ENCODE peak calls at places on chromosomes 7 and 10, in six cellular contexts. X is K562, K is gastrocnemius medialis, O is HCT116, N is BE2C, L is IMR-90. W is an unnamed sample. For H3K36me3, the result is how much of the 10 kb centered on the place peaks cover.

GRCh38 chr7:5302577-5302976 is 19.8 kb downstream of the SLC29A4 start:
- DNase-seq in X (no peak), K (no peak), L (no peak), N (no peak), O (no peak), W (no peak)

GRCh38 chr7:96654630-96655188 is 54.9 kb downstream of the SEM1 start:
- DNase-seq in N (no peak), O (no peak), L (no peak), X (no peak), K (no peak), W (no peak)

GRCh38 chr7:95893484-95893883 is 121.1 kb downstream of the DYNC1I1 start:
- DNase-seq in N (no peak), L (no peak), X (no peak), K (no peak), O (no peak), W (no peak)

GRCh38 chr10:130146042-130146441 is 9.9 kb downstream of the GLRX3 start:
- DNase-seq in K (no peak), L (no peak), X (no peak), O (no peak), N (no peak), W (no peak)

GRCh38 chr7:80145780-80146422 is 11.3 kb downstream of the GNAI1 start:
- DNase-seq in N (no peak), X (no peak), L (peak), K (no peak), O (no peak), W (no peak)

GRCh38 chr10:11700539-11700938 is 41.6 kb upstream of the ECHDC3 start:
- DNase-seq in L (no peak), X (no peak), O (no peak), N (no peak), K (no peak), W (no peak)

GRCh38 chr10:42975558-42976352 is 101.1 kb upstream of the RET start:
- DNase-seq in L (no peak), O (peak), K (peak), X (no peak), N (peak), W (no peak)

GRCh38 chr10:118151461-118151860 is 104.7 kb upstream of the RAB11FIP2 start:
- DNase-seq in N (no peak), O (no peak), X (no peak), K (no peak), L (no peak), W (no peak)

GRCh38 chr7:116953727-116954442 is 584 bp downstream of the ST7 start:
- DNase-seq in O (peak), K (peak), X (peak), L (peak), N (peak), W (no peak)

GRCh38 chr7:12729112-12729511 is 41.7 kb downstream of the ARL4A start:
- DNase-seq in X (peak), L (peak), K (peak), O (no peak), N (peak), W (peak)

GRCh38 chr10:484925-485661 is 204.4 kb downstream of the DIP2C start:
- DNase-seq in X (no peak), O (no peak), N (no peak), L (no peak), K (no peak), W (peak)

GRCh38 chr7:133691727-133692450 is 435.3 kb upstream of the LRGUK start:
- DNase-seq in N (no peak), K (no peak), X (no peak), O (no peak), L (peak), W (no peak)

GRCh38 chr7:46755120-46756034 is 826.5 kb downstream of the TNS3 start:
- DNase-seq in O (no peak), X (no peak), K (no peak), L (no peak), N (peak), W (no peak)

GRCh38 chr10:62380002-62380401 is 5.8 kb downstream of the ZNF365 start:
- DNase-seq in L (peak), O (peak), K (no peak), N (no peak), X (no peak), W (no peak)

GRCh38 chr7:149799397-149800168 is 26.2 kb upstream of the ZNF467 start:
- DNase-seq in X (peak), N (peak), K (no peak), O (no peak), L (no peak), W (no peak)

GRCh38 chr10:69265521-69265920 is 12.8 kb upstream of the HK1 start:
- DNase-seq in L (no peak), O (no peak), X (no peak), N (no peak), K (no peak), W (no peak)

GRCh38 chr10:114100848-114101741 is 57.4 kb downstream of the ADRB1 start:
- DNase-seq in N (peak), L (peak), K (no peak), O (no peak), X (no peak), W (no peak)

GRCh38 chr10:81905161-81905560 is 30.2 kb downstream of the NRG3 start:
- DNase-seq in N (no peak), L (no peak), O (no peak), K (no peak), X (no peak), W (no peak)

GRCh38 chr7:157785021-157785441 is 448.2 kb downstream of the DNAJB6 start:
- DNase-seq in X (no peak), N (no peak), K (no peak), O (no peak), L (no peak), W (no peak)

GRCh38 chr10:132458595-132459251 is 61.7 kb downstream of the PWWP2B start:
- DNase-seq in L (no peak), K (no peak), X (peak), N (peak), O (no peak), W (no peak)

GRCh38 chr7:37357277-37357996 is 91.2 kb downstream of the ELMO1 start:
- DNase-seq in L (no peak), X (peak), K (no peak), N (no peak), O (no peak), W (no peak)

GRCh38 chr7:48528689-48529088 is 357.4 kb downstream of the ABCA13 start:
- DNase-seq in K (no peak), L (no peak), X (no peak), O (no peak), N (no peak), W (no peak)

GRCh38 chr10:14328881-14329280 is 1.8 kb downstream of the FRMD4A start:
- DNase-seq in L (no peak), K (no peak), X (no peak), N (no peak), O (no peak), W (no peak)

GRCh38 chr10:104450954-104451353 is 97.3 kb downstream of the CFAP58 start:
- DNase-seq in N (no peak), K (no peak), X (no peak), O (no peak), L (no peak), W (no peak)

GRCh38 chr7:27143022-27143949 is at the start of gene HOXA5:
- DNase-seq in X (no peak), K (peak), O (no peak), L (peak), N (peak), W (no peak)

GRCh38 chr10:113087082-113088029 is 137.3 kb downstream of the TCF7L2 start:
- DNase-seq in L (peak), X (peak), N (peak), O (peak), K (peak), W (peak)

GRCh38 chr7:52956379-52956915 is 79.0 kb upstream of the POM121L12 start:
- DNase-seq in K (no peak), N (no peak), X (no peak), L (no peak), O (no peak), W (no peak)

GRCh38 chr7:26658698-26659084 is 205.7 kb downstream of the SKAP2 start:
- DNase-seq in L (no peak), N (no peak), X (no peak), O (no peak), K (no peak), W (no peak)

GRCh38 chr10:49296826-49297225 is 2.1 kb upstream of the C10orf71 start:
- DNase-seq in L (no peak), O (no peak), N (no peak), K (no peak), X (no peak), W (no peak)

GRCh38 chr7:155348806-155349205 is 51.1 kb downstream of the INSIG1 start:
- DNase-seq in O (no peak), N (no peak), K (no peak), L (no peak), X (no peak), W (no peak)

GRCh38 chr10:75358835-75359421 is 42.6 kb downstream of the ZNF503 start:
- DNase-seq in O (no peak), X (no peak), K (no peak), L (peak), N (no peak), W (no peak)

GRCh38 chr10:17801507-17801906 is 7.6 kb upstream of the MRC1 start:
- DNase-seq in X (no peak), N (no peak), O (no peak), K (no peak), L (no peak), W (no peak)
- TF ChIP-seq CTCF in X (peak), N (no peak), O (peak), K (no peak), L (no peak), W (no peak)

DNA sequence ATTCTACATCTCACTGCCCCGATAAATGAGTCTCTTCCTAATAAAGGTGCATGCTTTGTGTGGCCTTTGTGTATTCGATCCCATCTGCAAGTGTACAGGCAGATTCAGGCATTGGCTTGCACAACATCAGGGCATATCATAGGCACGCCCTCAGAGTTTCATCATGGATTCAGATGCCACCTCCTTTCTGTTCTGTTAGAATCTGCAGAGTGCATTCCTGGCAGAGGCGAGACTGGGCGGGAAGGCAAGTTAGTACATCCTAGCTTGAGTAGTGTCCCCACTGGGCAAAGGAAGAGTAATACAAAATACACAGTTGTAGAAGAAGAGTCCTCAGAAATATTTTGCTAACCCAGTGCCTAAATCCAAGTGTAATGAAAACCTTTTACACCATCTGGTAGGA is 346.5 kb upstream of the GALNT17 start:
- DNase-seq in N (no peak), O (no peak), L (no peak), K (no peak), X (no peak), W (no peak)
- H3K36me3 ChIP-seq in N (under half), O (under half), L (under half), K (under half), X (under half), W (half or more)

GRCh38 chr10:79202188-79203013 is 133.6 kb downstream of the ZMIZ1 start:
- DNase-seq in O (no peak), L (peak), K (no peak), N (peak), X (peak), W (no peak)
- TF ChIP-seq CTCF in O (peak), L (peak), K (peak), N (peak), X (peak), W (peak)

GRCh38 chr7:75987026-75987804 is 7.2 kb downstream of the TMEM120A start:
- DNase-seq in O (no peak), X (no peak), N (no peak), L (no peak), K (peak), W (no peak)

GRCh38 chr7:75985009-75985517 is 9.3 kb downstream of the TMEM120A start:
- DNase-seq in N (no peak), K (no peak), L (no peak), O (no peak), X (no peak), W (no peak)

GRCh38 chr7:75985518-75986146 is 8.8 kb downstream of the TMEM120A start:
- DNase-seq in O (no peak), L (no peak), X (peak), K (peak), N (peak), W (no peak)

GRCh38 chr7:75987805-75988630 is 6.4 kb downstream of the TMEM120A start:
- DNase-seq in X (no peak), L (no peak), K (peak), N (peak), O (no peak), W (no peak)

DNA sequence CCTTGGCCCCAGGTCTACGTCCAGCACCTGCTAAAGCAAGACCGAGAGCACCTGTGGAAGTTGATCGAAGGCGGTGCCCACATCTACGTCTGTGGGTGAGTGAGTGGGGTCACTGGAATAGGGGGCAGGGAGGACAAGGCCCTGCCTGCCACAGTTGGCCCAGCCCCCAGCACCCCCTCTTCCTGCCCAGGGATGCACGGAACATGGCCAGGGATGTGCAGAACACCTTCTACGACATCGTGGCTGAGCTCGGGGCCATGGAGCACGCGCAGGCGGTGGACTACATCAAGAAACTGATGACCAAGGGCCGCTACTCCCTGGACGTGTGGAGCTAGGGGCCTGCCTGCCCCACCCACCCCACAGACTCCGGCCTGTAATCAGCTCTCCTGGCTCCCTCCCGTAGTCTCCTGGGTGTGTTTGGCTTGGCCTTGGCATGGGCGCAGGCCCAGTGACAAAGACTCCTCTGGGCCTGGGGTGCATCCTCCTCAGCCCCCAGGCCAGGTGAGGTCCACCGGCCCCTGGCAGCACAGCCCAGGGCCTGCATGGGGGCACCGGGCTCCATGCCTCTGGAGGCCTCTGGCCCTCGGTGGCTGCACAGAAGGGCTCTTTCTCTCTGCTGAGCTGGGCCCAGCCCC is 8.1 kb downstream of the TMEM120A start:
- DNase-seq in N (no peak), X (no peak), O (no peak), L (no peak), K (peak), W (no peak)
- H3K36me3 ChIP-seq in N (under half), X (half or more), O (under half), L (half or more), K (under half), W (half or more)

GRCh38 chr10:16910795-16911164 is 93.6 kb upstream of the RSU1 start:
- DNase-seq in L (no peak), O (no peak), N (no peak), K (no peak), X (no peak), W (no peak)
- TF ChIP-seq CTCF in L (no peak), O (no peak), N (no peak), K (no peak), X (no peak), W (no peak)

DNA sequence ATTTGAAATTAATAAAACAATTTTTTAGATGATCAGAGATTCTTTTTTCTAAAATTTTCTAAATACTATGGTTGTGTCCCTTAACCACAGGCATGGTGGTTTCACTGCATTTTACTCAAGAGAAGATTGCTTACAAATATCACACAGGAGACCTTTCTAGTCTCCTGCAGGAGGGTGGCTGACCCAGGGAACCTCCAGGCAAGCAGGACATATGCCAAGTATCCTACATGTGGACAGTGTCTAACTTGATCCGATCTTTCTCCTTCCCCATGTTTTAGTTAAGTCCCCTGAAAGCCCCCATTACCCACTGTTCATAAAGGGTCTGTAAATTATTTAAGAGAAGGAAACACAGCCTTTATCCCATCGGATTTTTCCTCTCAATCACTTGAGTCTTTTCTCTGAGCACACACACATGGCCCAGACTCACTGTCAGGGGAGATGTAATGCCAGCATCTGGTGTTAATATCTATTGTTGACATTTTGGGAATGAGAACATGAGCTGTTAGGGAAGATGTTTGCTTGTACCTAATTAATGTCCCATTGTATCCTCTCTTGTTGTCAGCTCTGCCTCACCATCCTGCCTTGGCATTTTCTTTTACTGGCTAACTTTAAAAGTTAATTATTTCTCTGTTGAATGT is 755.2 kb downstream of the AUTS2 start:
- DNase-seq in K (no peak), O (no peak), L (no peak), X (no peak), N (no peak), W (no peak)
- H3K36me3 ChIP-seq in K (under half), O (under half), L (under half), X (under half), N (under half), W (under half)

GRCh38 chr10:58258977-58259692 is 8.6 kb downstream of the IPMK start:
- DNase-seq in N (no peak), X (peak), K (no peak), O (no peak), L (no peak), W (no peak)
- TF ChIP-seq CTCF in N (peak), X (peak), K (no peak), O (peak), L (no peak), W (no peak)